ENCODE peak calls at places on chromosome 12, in six cellular contexts. O is A549, N is lower leg skin, I is sigmoid colon, W is breast epithelium, U is testis. E is an unnamed sample.

GRCh38 chr12:83477706-83478105 is 791.0 kb downstream of the TMTC2 start:
- DNase-seq in W (no peak), U (no peak), O (no peak), I (no peak), N (no peak), E (no peak)

GRCh38 chr12:41907036-41907435 is 237.6 kb downstream of the GXYLT1 start:
- DNase-seq in U (no peak), N (no peak), O (no peak), I (no peak), W (no peak), E (no peak)

GRCh38 chr12:80838708-80839107 is 99.0 kb downstream of the LIN7A start:
- DNase-seq in U (no peak), W (no peak), N (no peak), I (no peak), O (no peak), E (no peak)

GRCh38 chr12:6038160-6038559 is 86.3 kb downstream of the VWF start:
- DNase-seq in O (peak), W (no peak), U (peak), N (no peak), I (peak), E (no peak)

GRCh38 chr12:102992297-102992696 is 34.8 kb downstream of the ASCL1 start:
- DNase-seq in W (no peak), O (no peak), N (no peak), U (no peak), I (no peak), E (no peak)

GRCh38 chr12:29041621-29042020 is 107.5 kb upstream of the FAR2 start:
- DNase-seq in U (no peak), O (no peak), W (no peak), N (no peak), I (no peak), E (no peak)

GRCh38 chr12:6226002-6226700 is 26.0 kb downstream of the CD9 start:
- DNase-seq in I (peak), U (peak), W (peak), N (no peak), O (no peak), E (peak)

GRCh38 chr12:12467701-12468218 is 94.9 kb downstream of the DUSP16 start:
- DNase-seq in U (no peak), O (no peak), N (no peak), W (peak), I (no peak), E (no peak)

GRCh38 chr12:63989301-63989845 is 144.9 kb downstream of the SRGAP1 start:
- DNase-seq in N (no peak), O (no peak), I (no peak), U (no peak), W (no peak), E (no peak)

GRCh38 chr12:66107451-66107915 is 23.1 kb downstream of the LLPH start:
- DNase-seq in I (peak), U (peak), W (no peak), N (no peak), O (peak), E (peak)

GRCh38 chr12:116958402-116959197 is 47.9 kb downstream of the FBXW8 start:
- DNase-seq in O (no peak), I (no peak), U (no peak), W (no peak), N (no peak), E (no peak)

GRCh38 chr12:26188132-26188531 is 7.2 kb upstream of the SSPN start:
- DNase-seq in U (no peak), O (no peak), N (no peak), W (no peak), I (no peak), E (no peak)

GRCh38 chr12:125528300-125528699 is 463.1 kb downstream of the AACS start:
- DNase-seq in I (no peak), O (no peak), U (no peak), W (no peak), N (no peak), E (no peak)

GRCh38 chr12:86697916-86698315 is 441.7 kb upstream of the MGAT4C start:
- DNase-seq in U (no peak), I (no peak), W (no peak), N (no peak), O (no peak), E (no peak)

GRCh38 chr12:68521321-68521839 is 89.3 kb upstream of the RAP1B start:
- DNase-seq in O (peak), I (no peak), U (no peak), W (no peak), N (no peak), E (no peak)

GRCh38 chr12:31959701-31960391 is 631 bp downstream of the RESF1 start:
- DNase-seq in O (peak), U (peak), I (peak), N (peak), W (peak), E (peak)

GRCh38 chr12:30972035-30972434 is 45.5 kb downstream of the TSPAN11 start:
- DNase-seq in U (no peak), I (no peak), W (no peak), N (no peak), O (no peak), E (no peak)

GRCh38 chr12:52221912-52222457 is 11.1 kb upstream of the KRT7 start:
- DNase-seq in U (peak), I (peak), O (no peak), N (peak), W (peak), E (peak)

GRCh38 chr12:94677778-94678177 is 27.4 kb upstream of the TMCC3 start:
- DNase-seq in N (no peak), U (no peak), O (no peak), I (no peak), W (peak), E (no peak)

GRCh38 chr12:121637231-121637914 is 11.0 kb downstream of the ORAI1 start:
- DNase-seq in I (no peak), W (no peak), U (no peak), O (no peak), N (peak), E (peak)

GRCh38 chr12:113196996-113197395 is 11.5 kb downstream of the RITA1 start:
- DNase-seq in N (peak), O (peak), U (peak), I (peak), W (peak), E (peak)

GRCh38 chr12:83827193-83827592 is 1085.4 kb downstream of the SLC6A15 start:
- DNase-seq in O (no peak), I (no peak), N (no peak), U (no peak), W (peak), E (no peak)

GRCh38 chr12:124455336-124455735 is 112.1 kb downstream of the NCOR2 start:
- DNase-seq in N (no peak), O (no peak), W (no peak), U (no peak), I (no peak), E (no peak)

GRCh38 chr12:124453419-124454351 is 113.7 kb downstream of the NCOR2 start:
- DNase-seq in N (peak), W (peak), O (peak), U (no peak), I (peak), E (peak)

GRCh38 chr12:124454352-124454725 is 113.1 kb downstream of the NCOR2 start:
- DNase-seq in I (no peak), O (no peak), N (no peak), W (no peak), U (no peak), E (no peak)

GRCh38 chr12:124456133-124456651 is 111.2 kb downstream of the NCOR2 start:
- DNase-seq in W (no peak), N (no peak), I (no peak), U (no peak), O (no peak), E (no peak)

GRCh38 chr12:124454735-124455134 is 112.7 kb downstream of the NCOR2 start:
- DNase-seq in W (no peak), U (no peak), N (no peak), O (no peak), I (no peak), E (no peak)
- H3K4me3 ChIP-seq in W (no peak), U (no peak), N (no peak), O (no peak), I (no peak), E (no peak)

GRCh38 chr12:118033331-118033730 is 16.8 kb downstream of the RFC5 start:
- DNase-seq in W (no peak), I (no peak), N (no peak), O (no peak), U (no peak), E (no peak)

GRCh38 chr12:118033902-118034301 is 17.4 kb downstream of the RFC5 start:
- DNase-seq in U (no peak), N (no peak), I (no peak), O (no peak), W (no peak), E (no peak)

GRCh38 chr12:118029166-118029565 is 12.7 kb downstream of the RFC5 start:
- DNase-seq in W (no peak), I (no peak), O (no peak), N (no peak), U (no peak), E (no peak)

GRCh38 chr12:118034429-118035193 is 18.1 kb downstream of the RFC5 start:
- DNase-seq in O (no peak), I (no peak), W (no peak), N (no peak), U (peak), E (no peak)

GRCh38 chr12:118032188-118032587 is 15.7 kb downstream of the RFC5 start:
- DNase-seq in W (no peak), I (no peak), O (no peak), N (no peak), U (no peak), E (no peak)
- TF ChIP-seq POLR2A in W (no peak), I (no peak), O (no peak), N (no peak), U (no peak), E (no peak)

DNA sequence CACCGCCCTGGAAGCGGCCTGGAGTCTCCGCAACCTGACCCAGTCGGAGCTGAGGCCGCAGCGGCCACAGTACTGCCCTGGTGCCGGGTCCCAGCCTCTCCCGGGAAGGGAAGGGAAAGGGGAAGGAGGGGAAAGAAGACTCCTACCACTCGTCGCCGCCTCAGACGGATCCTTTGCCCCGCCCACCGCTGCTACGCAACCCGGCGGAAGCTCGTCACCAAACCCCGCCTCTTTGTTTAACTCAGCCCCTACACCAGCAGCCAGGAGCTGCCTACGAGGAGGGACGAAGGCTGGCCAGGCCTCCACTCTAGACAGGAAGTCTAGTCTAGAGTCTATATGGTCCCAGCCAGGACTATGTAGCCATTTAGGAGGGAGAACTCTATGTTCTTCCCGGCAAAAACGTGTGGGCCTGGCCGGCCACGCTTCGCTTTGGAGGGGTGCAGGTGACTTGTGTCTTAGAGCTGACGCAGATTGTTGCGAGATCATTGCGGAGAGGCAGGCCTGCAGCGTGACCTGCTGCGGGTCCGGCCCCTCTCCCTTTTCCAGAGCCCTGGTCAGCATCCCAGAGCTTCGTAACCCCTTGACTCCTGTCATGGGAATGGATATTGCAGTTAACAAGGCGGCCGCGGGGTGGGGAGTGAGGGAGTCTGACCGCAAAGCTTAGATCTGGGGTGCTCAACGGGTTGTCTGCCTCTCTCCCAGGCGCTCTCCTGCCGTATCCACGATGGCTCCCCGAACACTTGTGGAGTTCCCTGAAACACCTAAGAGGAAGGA is at the start of gene RNF41:
- DNase-seq in O (peak), U (peak), W (peak), I (peak), N (peak), E (peak)
- TF ChIP-seq CTCF in O (no peak), U (no peak), W (no peak), I (no peak), N (no peak), E (peak)

DNA sequence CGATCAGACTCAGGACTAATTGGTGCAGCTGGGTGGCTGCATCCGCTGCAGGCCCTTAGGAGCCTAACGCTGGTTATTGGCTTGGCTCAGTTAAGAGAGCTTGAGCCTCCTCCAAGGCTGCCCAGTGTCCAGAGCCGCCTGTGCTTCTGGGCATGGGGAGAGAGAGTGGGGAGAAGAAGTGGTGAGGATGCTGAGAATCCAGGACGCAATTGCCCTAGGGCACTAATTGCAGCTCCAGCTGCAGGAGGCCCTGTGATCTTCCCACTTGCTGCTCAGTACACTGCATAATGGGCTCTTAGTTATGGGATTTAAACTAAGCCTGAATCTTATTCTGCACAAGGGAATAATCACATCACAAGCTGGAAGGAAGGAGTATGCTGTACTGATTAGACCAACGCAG is 101.1 kb upstream of the PRMT8 start:
- DNase-seq in U (no peak), W (no peak), I (no peak), O (no peak), N (no peak), E (no peak)
- H3K4me3 ChIP-seq in U (no peak), W (no peak), I (no peak), O (no peak), N (no peak), E (no peak)

GRCh38 chr12:34403706-34404376 is 381.5 kb downstream of the ALG10 start:
- DNase-seq in W (no peak), I (peak), U (peak), N (peak), O (no peak), E (no peak)

GRCh38 chr12:34404377-34405285 is 382.3 kb downstream of the ALG10 start:
- DNase-seq in O (no peak), I (peak), N (peak), U (peak), W (peak), E (no peak)

GRCh38 chr12:34406228-34406995 is 384.1 kb downstream of the ALG10 start:
- DNase-seq in N (peak), W (peak), O (no peak), I (peak), U (peak), E (peak)

GRCh38 chr12:34406996-34407300 is 384.7 kb downstream of the ALG10 start:
- DNase-seq in U (peak), W (peak), N (peak), I (peak), O (no peak), E (peak)

GRCh38 chr12:34405286-34406227 is 383.3 kb downstream of the ALG10 start:
- DNase-seq in O (no peak), U (peak), W (no peak), N (peak), I (peak), E (no peak)
- TF ChIP-seq POLR2A in O (no peak), U (no peak), W (no peak), N (no peak), I (no peak), E (no peak)

GRCh38 chr12:99128246-99128645 is 483.2 kb downstream of the APAF1 start:
- DNase-seq in U (no peak), W (no peak), O (no peak), N (no peak), I (no peak), E (no peak)
- TF ChIP-seq CTCF in U (no peak), W (no peak), O (no peak), N (no peak), I (no peak), E (no peak)

GRCh38 chr12:54000105-54000773 is at the start of gene HOXC9:
- DNase-seq in U (no peak), O (no peak), W (no peak), N (no peak), I (no peak), E (no peak)
- H3K4me3 ChIP-seq in U (peak), O (peak), W (peak), N (peak), I (no peak), E (peak)

GRCh38 chr12:61188801-61189595 is 1071.2 kb upstream of the USP15 start:
- DNase-seq in N (no peak), W (no peak), O (no peak), U (peak), I (no peak), E (no peak)
- TF ChIP-seq POLR2A in N (no peak), W (no peak), O (no peak), U (no peak), I (no peak), E (no peak)

DNA sequence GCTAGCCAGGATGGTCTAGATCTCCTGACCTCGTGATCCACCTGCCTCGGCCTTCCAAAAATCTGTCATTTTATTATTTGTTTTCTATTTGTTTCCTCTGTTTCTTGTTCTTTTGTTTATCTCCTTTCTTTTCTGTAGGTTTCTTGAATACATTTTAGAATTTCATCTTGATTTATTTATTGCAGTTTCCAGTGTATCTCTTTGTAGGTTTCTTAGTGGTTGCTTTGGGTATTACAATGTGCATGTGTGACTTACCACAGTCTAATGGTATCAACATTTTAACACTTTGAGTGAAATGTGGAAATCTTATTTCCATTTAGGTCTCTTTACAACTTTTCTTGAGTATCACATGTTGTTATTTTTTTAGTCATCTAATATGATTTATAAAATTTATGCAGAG is 29.9 kb upstream of the MUCL1 start:
- DNase-seq in N (no peak), W (no peak), I (no peak), U (no peak), O (no peak), E (no peak)
- TF ChIP-seq CTCF in N (no peak), W (no peak), I (no peak), U (no peak), O (no peak), E (no peak)

E was measured in gastrocnemius medialis.